ENCODE peak calls at places on chromosomes 4 and X, in seven cellular contexts. Z is transverse colon, Q is cardiac fibroblast, F is HCEC 1CT, C is memory B cell, V is psoas muscle, J is activated gamma-delta T cell treated with Interleukin-2 at 50 U/mL for 16 hours. W is an unnamed sample.

GRCh38 chrX:154047266-154047665 is 27.6 kb upstream of the IRAK1 start:
- DNase-seq in Z (no peak), Q (peak; percentile 64), F (no peak), C (no peak), V (no peak), J (no peak), W (no peak)

GRCh38 chr4:166341992-166342391 is 469.0 kb downstream of the TLL1 start:
- DNase-seq in Z (no peak), Q (no peak), F (no peak), C (no peak), V (no peak), J (no peak), W (no peak)

GRCh38 chr4:17030543-17030942 is 132.1 kb upstream of the LDB2 start:
- DNase-seq in Z (no peak), Q (peak; percentile 86), F (peak; percentile 71), C (no peak), V (no peak), J (no peak), W (no peak)

GRCh38 chr4:101753702-101754101 is 36.8 kb upstream of the BANK1 start:
- DNase-seq in Z (no peak), Q (peak; percentile 54), F (peak; percentile 62), C (no peak), V (no peak), J (no peak), W (no peak)

GRCh38 chr4:118969359-118969758 is 80.7 kb downstream of the SYNPO2 start:
- DNase-seq in Z (peak; percentile 35), Q (peak; percentile 81), F (peak; percentile 69), C (no peak), V (peak; percentile 72), J (no peak), W (no peak)

GRCh38 chr4:75723117-75723801 is 1.1 kb upstream of the USO1 start:
- DNase-seq in Z (no peak), Q (peak; percentile 36), F (peak; percentile 20), C (no peak), V (no peak), J (no peak), W (no peak)

GRCh38 chr4:116055857-116056827 is 942.7 kb upstream of the NDST4 start:
- DNase-seq in Z (no peak), Q (peak; percentile 5), F (no peak), C (no peak), V (no peak), J (no peak), W (no peak)

GRCh38 chr4:73599182-73599581 is 21.1 kb downstream of the RASSF6 start:
- DNase-seq in Z (peak; percentile 80), Q (peak; percentile 53), F (peak; percentile 60), C (no peak), V (no peak), J (no peak), W (no peak)

GRCh38 chr4:61772116-61772515 is 572.0 kb downstream of the ADGRL3 start:
- DNase-seq in Z (no peak), Q (no peak), F (no peak), C (no peak), V (no peak), J (no peak), W (no peak)

GRCh38 chr4:53161475-53162423 is 204.1 kb downstream of the SCFD2 start:
- DNase-seq in Z (no peak), Q (no peak), F (no peak), C (no peak), V (no peak), J (no peak), W (no peak)

GRCh38 chrX:22389544-22390243 is 117.0 kb downstream of the CBLL2 start:
- DNase-seq in Z (no peak), Q (peak; percentile 53), F (peak; percentile 83), C (no peak), V (no peak), J (no peak), W (no peak)

GRCh38 chrX:3550160-3550765 is 163.2 kb downstream of the PRKX start:
- DNase-seq in Z (peak; percentile 9), Q (peak; percentile 21), F (no peak), C (no peak), V (no peak), J (no peak), W (no peak)

GRCh38 chrX:129749069-129749468 is 10.3 kb downstream of the XPNPEP2 start:
- DNase-seq in Z (no peak), Q (peak; percentile 52), F (peak; percentile 11), C (no peak), V (no peak), J (no peak), W (no peak)

GRCh38 chrX:39652336-39652735 is 445.4 kb downstream of the BCOR start:
- DNase-seq in Z (no peak), Q (peak; percentile 25), F (peak; percentile 20), C (no peak), V (no peak), J (no peak), W (no peak)

GRCh38 chrX:44748014-44748413 is 95.8 kb upstream of the DUSP21 start:
- DNase-seq in Z (no peak), Q (peak; percentile 1), F (peak; percentile 7), C (no peak), V (no peak), J (no peak), W (no peak)

GRCh38 chr4:80989921-80990544 is 40.5 kb upstream of the BMP3 start:
- DNase-seq in Z (no peak), Q (peak; percentile 78), F (peak; percentile 53), C (peak; percentile 16), V (no peak), J (peak; percentile 13), W (no peak)

GRCh38 chrX:18833071-18833731 is 125.8 kb downstream of the PPEF1 start:
- DNase-seq in Z (no peak), Q (peak; percentile 44), F (no peak), C (no peak), V (peak; percentile 84), J (no peak), W (no peak)

GRCh38 chrX:115260330-115260729 is 26.4 kb upstream of the LRCH2 start:
- DNase-seq in Z (no peak), Q (no peak), F (peak; percentile 27), C (no peak), V (no peak), J (no peak), W (no peak)

GRCh38 chr4:17561195-17561909 is 15.6 kb upstream of the LAP3 start:
- DNase-seq in Z (no peak), Q (peak; percentile 20), F (peak; percentile 13), C (no peak), V (no peak), J (no peak), W (no peak)

GRCh38 chr4:169437299-169438047 is 166.7 kb upstream of the SH3RF1 start:
- DNase-seq in Z (no peak), Q (no peak), F (no peak), C (no peak), V (no peak), J (no peak), W (no peak)

GRCh38 chrX:134604701-134605271 is 53.5 kb downstream of the PLAC1 start:
- DNase-seq in Z (no peak), Q (peak; percentile 73), F (peak; percentile 31), C (no peak), V (no peak), J (no peak), W (no peak)

GRCh38 chr4:83217721-83218522 is 66.7 kb downstream of the COQ2 start:
- DNase-seq in Z (peak; percentile 47), Q (no peak), F (no peak), C (peak; percentile 48), V (no peak), J (peak; percentile 63), W (peak; percentile 20)

W was measured in effector CD8-positive, alpha-beta T cell.